ENCODE peak calls at places on chromosomes 6 and 20, in seven cellular contexts. F is IMR-90, C is fibroblast of the aortic adventitia, H is NCI-H187, P is lower leg skin, W is posterior cingulate gyrus, E is psoas muscle. Z is an unnamed sample.

GRCh38 chr6:151389640-151390275 is 1.6 kb downstream of the ZBTB2 start:
- DNase-seq in F (peak), C (peak), H (peak), P (peak), W (peak), E (peak), Z (no peak)

GRCh38 chr6:43268782-43269272 is 25.5 kb downstream of the TTBK1 start:
- DNase-seq in F (no peak), C (no peak), H (no peak), P (no peak), W (no peak), E (no peak), Z (no peak)

GRCh38 chr20:60362531-60362930 is 404.3 kb downstream of the CDH26 start:
- DNase-seq in F (no peak), C (no peak), H (no peak), P (no peak), W (no peak), E (no peak), Z (no peak)

GRCh38 chr20:61527626-61528025 is 275.6 kb downstream of the CDH4 start:
- DNase-seq in F (no peak), C (no peak), H (no peak), P (no peak), W (no peak), E (no peak), Z (no peak)

GRCh38 chr20:23257848-23258746 is 92.5 kb upstream of the NXT1 start:
- DNase-seq in F (peak), C (peak), H (no peak), P (no peak), W (no peak), E (no peak), Z (no peak)

GRCh38 chr20:39700527-39700926 is 738.4 kb downstream of the DHX35 start:
- DNase-seq in F (no peak), C (no peak), H (no peak), P (no peak), W (no peak), E (no peak), Z (no peak)

GRCh38 chr6:44956426-44956825 is 371.7 kb upstream of the RUNX2 start:
- DNase-seq in F (peak), C (peak), H (no peak), P (no peak), W (no peak), E (no peak), Z (no peak)

GRCh38 chr6:145960918-145961604 is 3.1 kb downstream of the SHPRH start:
- DNase-seq in F (peak), C (peak), H (no peak), P (no peak), W (no peak), E (no peak), Z (no peak)

GRCh38 chr6:126797981-126798380 is 320.5 kb upstream of the RSPO3 start:
- DNase-seq in F (no peak), C (peak), H (no peak), P (no peak), W (no peak), E (no peak), Z (no peak)

GRCh38 chr20:45036044-45036755 is 64.7 kb downstream of the KCNS1 start:
- DNase-seq in F (peak), C (peak), H (no peak), P (no peak), W (no peak), E (no peak), Z (no peak)

GRCh38 chr20:39605908-39606307 is 643.8 kb downstream of the DHX35 start:
- DNase-seq in F (no peak), C (no peak), H (no peak), P (no peak), W (no peak), E (no peak), Z (no peak)